ENCODE peak calls at places on chromosome 17, in seven cellular contexts. One of them, this sample, is unnamed.
A peak's percentile ranks its signal among the peaks of the same experiment; 100 is the strongest.

GRCh38 chr17:78611636-78612035 is 34.4 kb upstream of the DNAH17 start:
- DNase-seq in GM23338: no peak
- DNase-seq in HCT116: no peak
- DNase-seq in K562: no peak
- DNase-seq in DND-41: no peak
- DNase-seq in PC-3: no peak
- DNase-seq in neural progenitor cell: no peak
- DNase-seq in this sample: no peak

GRCh38 chr17:29590261-29590978 is 972 bp upstream of the GIT1 start:
- DNase-seq in GM23338: no peak
- DNase-seq in HCT116: peak; percentile 13
- DNase-seq in K562: no peak
- DNase-seq in DND-41: no peak
- DNase-seq in PC-3: no peak
- DNase-seq in neural progenitor cell: no peak
- DNase-seq in this sample: no peak

GRCh38 chr17:82110298-82110697 is 12.3 kb upstream of the FASN start:
- DNase-seq in GM23338: no peak
- DNase-seq in HCT116: no peak
- DNase-seq in K562: no peak
- DNase-seq in DND-41: no peak
- DNase-seq in PC-3: peak; percentile 94
- DNase-seq in neural progenitor cell: no peak
- DNase-seq in this sample: peak; percentile 83

GRCh38 chr17:49612721-49613120 is 37.0 kb downstream of the NXPH3 start:
- DNase-seq in GM23338: no peak
- DNase-seq in HCT116: no peak
- DNase-seq in K562: no peak
- DNase-seq in DND-41: no peak
- DNase-seq in PC-3: no peak
- DNase-seq in neural progenitor cell: no peak
- DNase-seq in this sample: no peak

GRCh38 chr17:17712268-17712924 is 31.1 kb downstream of the RAI1 start:
- DNase-seq in GM23338: no peak
- DNase-seq in HCT116: no peak
- DNase-seq in K562: no peak
- DNase-seq in DND-41: no peak
- DNase-seq in PC-3: peak; percentile 48
- DNase-seq in neural progenitor cell: no peak
- DNase-seq in this sample: peak; percentile 58

GRCh38 chr17:18326039-18326438 is 10.9 kb downstream of the SMCR8 start:
- DNase-seq in GM23338: no peak
- DNase-seq in HCT116: no peak
- DNase-seq in K562: no peak
- DNase-seq in DND-41: no peak
- DNase-seq in PC-3: no peak
- DNase-seq in neural progenitor cell: no peak
- DNase-seq in this sample: no peak

GRCh38 chr17:29158515-29159275 is 21.5 kb downstream of the MYO18A start:
- DNase-seq in GM23338: no peak
- DNase-seq in HCT116: no peak
- DNase-seq in K562: no peak
- DNase-seq in DND-41: peak; percentile 19
- DNase-seq in PC-3: no peak
- DNase-seq in neural progenitor cell: no peak
- DNase-seq in this sample: no peak

GRCh38 chr17:15361151-15361550 is 19.8 kb upstream of the TEKT3 start:
- DNase-seq in GM23338: no peak
- DNase-seq in HCT116: no peak
- DNase-seq in K562: no peak
- DNase-seq in DND-41: no peak
- DNase-seq in PC-3: no peak
- DNase-seq in neural progenitor cell: no peak
- DNase-seq in this sample: no peak

GRCh38 chr17:77785526-77785925 is 173.0 kb upstream of the TNRC6C start:
- DNase-seq in GM23338: no peak
- DNase-seq in HCT116: no peak
- DNase-seq in K562: no peak
- DNase-seq in DND-41: no peak
- DNase-seq in PC-3: no peak
- DNase-seq in neural progenitor cell: no peak
- DNase-seq in this sample: no peak

GRCh38 chr17:33492731-33493260 is 199.7 kb upstream of the ASIC2 start:
- DNase-seq in GM23338: no peak
- DNase-seq in HCT116: no peak
- DNase-seq in K562: no peak
- DNase-seq in DND-41: no peak
- DNase-seq in PC-3: no peak
- DNase-seq in neural progenitor cell: no peak
- DNase-seq in this sample: no peak

GRCh38 chr17:10050597-10051101 is 145.6 kb upstream of the RCVRN start:
- DNase-seq in GM23338: no peak
- DNase-seq in HCT116: no peak
- DNase-seq in K562: no peak
- DNase-seq in DND-41: peak; percentile 28
- DNase-seq in PC-3: no peak
- DNase-seq in neural progenitor cell: no peak
- DNase-seq in this sample: no peak

GRCh38 chr17:83109793-83110645 is 30.6 kb downstream of the METRNL start:
- DNase-seq in GM23338: no peak
- DNase-seq in HCT116: peak; percentile 76
- DNase-seq in K562: no peak
- DNase-seq in DND-41: no peak
- DNase-seq in PC-3: peak; percentile 96
- DNase-seq in neural progenitor cell: no peak
- DNase-seq in this sample: peak; percentile 91

GRCh38 chr17:77257169-77257568 is 116.4 kb downstream of the SEC14L1 start:
- DNase-seq in GM23338: no peak
- DNase-seq in HCT116: no peak
- DNase-seq in K562: no peak
- DNase-seq in DND-41: no peak
- DNase-seq in PC-3: no peak
- DNase-seq in neural progenitor cell: no peak
- DNase-seq in this sample: no peak

GRCh38 chr17:65230040-65230439 is 92.9 kb downstream of the RGS9 start:
- DNase-seq in GM23338: no peak
- DNase-seq in HCT116: no peak
- DNase-seq in K562: peak; percentile 40
- DNase-seq in DND-41: no peak
- DNase-seq in PC-3: no peak
- DNase-seq in neural progenitor cell: no peak
- DNase-seq in this sample: no peak

GRCh38 chr17:2369551-2370210 is 31.2 kb downstream of the MNT start:
- DNase-seq in GM23338: peak; percentile 78
- DNase-seq in HCT116: no peak
- DNase-seq in K562: peak; percentile 24
- DNase-seq in DND-41: no peak
- DNase-seq in PC-3: no peak
- DNase-seq in neural progenitor cell: peak; percentile 62
- DNase-seq in this sample: no peak

GRCh38 chr17:45326566-45326965 is 9.7 kb upstream of the MAP3K14 start:
- DNase-seq in GM23338: no peak
- DNase-seq in HCT116: no peak
- DNase-seq in K562: no peak
- DNase-seq in DND-41: no peak
- DNase-seq in PC-3: no peak
- DNase-seq in neural progenitor cell: no peak
- DNase-seq in this sample: no peak

GRCh38 chr17:77834170-77835115 is 124.1 kb upstream of the TNRC6C start:
- DNase-seq in GM23338: no peak
- DNase-seq in HCT116: peak; percentile 62
- DNase-seq in K562: peak; percentile 97
- DNase-seq in DND-41: peak; percentile 75
- DNase-seq in PC-3: peak; percentile 87
- DNase-seq in neural progenitor cell: peak; percentile 39
- DNase-seq in this sample: peak; percentile 78

GRCh38 chr17:8103549-8103948 is 14.8 kb downstream of the ALOXE3 start:
- DNase-seq in GM23338: no peak
- DNase-seq in HCT116: no peak
- DNase-seq in K562: no peak
- DNase-seq in DND-41: no peak
- DNase-seq in PC-3: peak; percentile 49
- DNase-seq in neural progenitor cell: no peak
- DNase-seq in this sample: peak; percentile 77

GRCh38 chr17:12866244-12866643 is 76.9 kb downstream of the ARHGAP44 start:
- DNase-seq in GM23338: no peak
- DNase-seq in HCT116: no peak
- DNase-seq in K562: no peak
- DNase-seq in DND-41: no peak
- DNase-seq in PC-3: no peak
- DNase-seq in neural progenitor cell: no peak
- DNase-seq in this sample: no peak

DNA sequence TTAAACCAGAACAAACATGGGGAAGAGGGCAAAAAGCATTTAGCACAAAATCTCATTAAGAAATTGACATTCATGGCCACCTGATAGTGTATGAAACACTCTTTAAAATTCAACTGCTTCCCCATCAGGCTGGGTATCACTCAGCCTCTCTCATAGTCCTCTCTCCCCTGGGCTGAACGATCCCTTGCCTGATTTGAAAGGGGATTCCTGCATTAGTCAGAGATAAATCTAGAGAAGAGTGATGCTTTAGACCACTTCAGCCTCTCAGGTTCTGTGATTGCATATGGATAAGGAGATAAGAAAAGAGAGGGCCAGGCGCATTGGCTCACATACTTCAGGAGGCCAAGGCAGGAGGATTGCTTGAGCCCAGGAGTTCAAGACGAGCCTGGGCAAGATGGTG is 280.0 kb downstream of the SOX9 start:
- DNase-seq in GM23338: no peak
- DNase-seq in HCT116: no peak
- DNase-seq in K562: no peak
- DNase-seq in DND-41: no peak
- DNase-seq in PC-3: no peak
- DNase-seq in neural progenitor cell: no peak
- DNase-seq in this sample: no peak
- H2AFZ ChIP-seq in GM23338: no peak overlapping the region
- H2AFZ ChIP-seq in HCT116: no peak overlapping the region
- H2AFZ ChIP-seq in K562: no peak overlapping the region
- H2AFZ ChIP-seq in DND-41: no peak overlapping the region
- H2AFZ ChIP-seq in PC-3: no peak overlapping the region
- H2AFZ ChIP-seq in neural progenitor cell: no peak overlapping the region
- H2AFZ ChIP-seq in this sample: no peak overlapping the region

DNA sequence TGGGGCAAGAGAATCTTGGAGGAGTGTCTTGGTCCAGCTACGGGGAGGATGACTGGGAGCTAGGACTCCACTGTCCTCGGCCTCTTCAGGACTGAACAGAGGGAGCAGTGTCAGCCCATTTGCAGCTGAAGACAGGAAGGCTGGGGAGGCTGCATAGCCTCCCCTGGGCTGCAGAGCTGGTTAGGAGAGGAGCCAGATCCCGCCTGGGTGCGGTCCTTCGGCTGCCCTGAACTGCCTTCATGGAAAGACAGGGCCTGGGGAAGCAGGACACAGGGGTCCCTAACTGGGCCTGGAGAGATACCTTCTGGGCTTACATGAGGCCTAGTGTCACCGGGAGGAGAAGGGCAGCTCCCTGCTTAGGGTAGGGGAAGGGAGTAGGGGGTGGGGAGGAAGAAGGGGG is 26.6 kb downstream of the UNC13D start:
- DNase-seq in GM23338: no peak
- DNase-seq in HCT116: no peak
- DNase-seq in K562: no peak
- DNase-seq in DND-41: no peak
- DNase-seq in PC-3: no peak
- DNase-seq in neural progenitor cell: no peak
- DNase-seq in this sample: no peak
- TF ChIP-seq CTCF in GM23338: no peak
- TF ChIP-seq CTCF in HCT116: no peak
- TF ChIP-seq CTCF in K562: no peak
- TF ChIP-seq CTCF in DND-41: no peak
- TF ChIP-seq CTCF in PC-3: no peak
- TF ChIP-seq CTCF in neural progenitor cell: no peak
- TF ChIP-seq CTCF in this sample: no peak

GRCh38 chr17:79804856-79805696 is 8.2 kb upstream of the CBX8 start:
- DNase-seq in GM23338: no peak
- DNase-seq in HCT116: no peak
- DNase-seq in K562: no peak
- DNase-seq in DND-41: no peak
- DNase-seq in PC-3: no peak
- DNase-seq in neural progenitor cell: no peak
- DNase-seq in this sample: no peak
- TF ChIP-seq EZH2 in GM23338: peak; percentile 79
- TF ChIP-seq EZH2 in HCT116: no peak
- TF ChIP-seq EZH2 in K562: no peak
- TF ChIP-seq EZH2 in DND-41: no peak
- TF ChIP-seq EZH2 in PC-3: no peak
- TF ChIP-seq EZH2 in neural progenitor cell: no peak
- TF ChIP-seq EZH2 in this sample: no peak

GRCh38 chr17:61578645-61579044 is 12.4 kb downstream of the NACA2 start:
- DNase-seq in GM23338: no peak
- DNase-seq in HCT116: no peak
- DNase-seq in K562: no peak
- DNase-seq in DND-41: no peak
- DNase-seq in PC-3: no peak
- DNase-seq in neural progenitor cell: no peak
- DNase-seq in this sample: no peak

GRCh38 chr17:61581611-61582349 is 9.2 kb downstream of the NACA2 start:
- DNase-seq in GM23338: no peak
- DNase-seq in HCT116: no peak
- DNase-seq in K562: no peak
- DNase-seq in DND-41: no peak
- DNase-seq in PC-3: peak; percentile 53
- DNase-seq in neural progenitor cell: no peak
- DNase-seq in this sample: peak; percentile 11

GRCh38 chr17:61580502-61580901 is 10.5 kb downstream of the NACA2 start:
- DNase-seq in GM23338: no peak
- DNase-seq in HCT116: no peak
- DNase-seq in K562: no peak
- DNase-seq in DND-41: no peak
- DNase-seq in PC-3: no peak
- DNase-seq in neural progenitor cell: no peak
- DNase-seq in this sample: no peak

GRCh38 chr17:61579961-61580360 is 11.1 kb downstream of the NACA2 start:
- DNase-seq in GM23338: peak; percentile 15
- DNase-seq in HCT116: no peak
- DNase-seq in K562: peak; percentile 13
- DNase-seq in DND-41: no peak
- DNase-seq in PC-3: no peak
- DNase-seq in neural progenitor cell: peak; percentile 27
- DNase-seq in this sample: no peak

DNA sequence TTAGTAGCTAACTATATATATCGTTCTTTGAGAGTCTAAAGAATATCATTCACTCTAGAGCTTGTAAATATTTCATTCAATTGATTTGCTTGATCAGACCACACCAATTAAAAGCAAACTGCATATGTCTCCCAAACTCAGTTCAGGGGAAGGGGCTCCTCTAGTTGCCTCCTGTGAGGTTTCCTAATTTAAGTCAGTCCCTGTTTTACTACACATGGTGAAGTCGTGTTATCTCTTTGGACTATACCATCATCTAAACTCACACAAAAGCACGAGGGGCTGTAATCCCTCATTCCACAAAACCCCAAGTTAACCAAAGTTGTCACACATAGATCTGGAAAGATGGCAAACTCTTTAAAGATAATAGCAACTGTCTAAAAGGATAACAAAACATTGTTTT is 11.6 kb downstream of the NACA2 start:
- DNase-seq in GM23338: no peak
- DNase-seq in HCT116: no peak
- DNase-seq in K562: no peak
- DNase-seq in DND-41: no peak
- DNase-seq in PC-3: no peak
- DNase-seq in neural progenitor cell: no peak
- DNase-seq in this sample: no peak
- H2AFZ ChIP-seq in GM23338: no peak overlapping the region
- H2AFZ ChIP-seq in HCT116: peak overlapping the region; percentile 19
- H2AFZ ChIP-seq in K562: no peak overlapping the region
- H2AFZ ChIP-seq in DND-41: no peak overlapping the region
- H2AFZ ChIP-seq in PC-3: peak overlapping the region; percentile 15
- H2AFZ ChIP-seq in neural progenitor cell: no peak overlapping the region
- H2AFZ ChIP-seq in this sample: no peak overlapping the region

GRCh38 chr17:40284085-40284713 is 3.5 kb upstream of the CDC6 start:
- DNase-seq in GM23338: no peak
- DNase-seq in HCT116: peak; percentile 80
- DNase-seq in K562: no peak
- DNase-seq in DND-41: no peak
- DNase-seq in PC-3: peak; percentile 90
- DNase-seq in neural progenitor cell: no peak
- DNase-seq in this sample: peak; percentile 92
- TF ChIP-seq CTCF in GM23338: no peak
- TF ChIP-seq CTCF in HCT116: no peak
- TF ChIP-seq CTCF in K562: no peak
- TF ChIP-seq CTCF in DND-41: no peak
- TF ChIP-seq CTCF in PC-3: no peak
- TF ChIP-seq CTCF in neural progenitor cell: no peak
- TF ChIP-seq CTCF in this sample: peak; percentile 26